ENCODE peak calls at places on chromosomes 4 and X, in ten cellular contexts. H is thyroid gland; D is CD8-positive, alpha-beta T cell; O is esophagus squamous epithelium; A is fibroblast of lung; E is K562; X is upper lobe of right lung; M is BJ; K is HL-60; Y is heart right ventricle. G is an unnamed sample.

GRCh38 chr4:156779046-156779445 is 192.6 kb downstream of the PDGFC start:
- DNase-seq in A (peak; percentile 49), Y (no peak), D (no peak), M (no peak), K (no peak), H (no peak), E (no peak), X (no peak), O (no peak), G (peak; percentile 54)

GRCh38 chr4:102761478-102761790 is 666 bp upstream of the MANBA start:
- DNase-seq in E (no peak), K (no peak), O (no peak), M (no peak), Y (no peak), A (peak; percentile 28), H (peak; percentile 10), D (no peak), X (no peak), G (no peak)

GRCh38 chr4:153804742-153805141 is 15.9 kb upstream of the SFRP2 start:
- DNase-seq in E (no peak), K (no peak), A (no peak), X (no peak), H (no peak), O (no peak), Y (no peak), D (no peak), M (no peak), G (peak; percentile 32)

GRCh38 chrX:11049976-11050375 is 61.2 kb upstream of the HCCS start:
- DNase-seq in M (no peak), D (no peak), Y (no peak), A (no peak), K (no peak), O (no peak), X (no peak), E (no peak), H (no peak), G (no peak)

GRCh38 chr4:33063238-33063637 is 2343.1 kb downstream of the PCDH7 start:
- DNase-seq in H (no peak), K (no peak), Y (no peak), A (peak; percentile 51), E (no peak), X (no peak), O (no peak), D (no peak), M (peak; percentile 69), G (peak; percentile 80)

GRCh38 chr4:61923179-61923578 is 723.1 kb downstream of the ADGRL3 start:
- DNase-seq in K (no peak), O (no peak), M (no peak), H (no peak), E (no peak), X (no peak), D (no peak), A (no peak), Y (no peak), G (no peak)

GRCh38 chr4:4947721-4948120 is 71.5 kb downstream of the CYTL1 start:
- DNase-seq in O (no peak), K (no peak), H (no peak), M (no peak), Y (no peak), E (no peak), A (no peak), X (no peak), D (no peak), G (no peak)

GRCh38 chr4:72376901-72377300 is 192.1 kb downstream of the ADAMTS3 start:
- DNase-seq in K (no peak), X (no peak), E (no peak), H (no peak), M (no peak), O (no peak), D (no peak), Y (no peak), A (no peak), G (no peak)

GRCh38 chr4:2269206-2269531 is 7.3 kb upstream of the MXD4 start:
- DNase-seq in D (no peak), M (no peak), H (no peak), E (no peak), Y (no peak), X (no peak), K (no peak), O (no peak), A (no peak), G (no peak)

GRCh38 chr4:2024683-2025082 is 15.9 kb upstream of the NELFA start:
- DNase-seq in M (no peak), H (no peak), K (no peak), O (no peak), D (no peak), E (no peak), A (no peak), Y (no peak), X (no peak), G (no peak)

GRCh38 chr4:108972613-108973283 is 209.9 kb upstream of the ETNPPL start:
- DNase-seq in H (no peak), E (peak; percentile 17), K (no peak), D (no peak), O (no peak), Y (no peak), A (no peak), X (no peak), M (no peak), G (no peak)

GRCh38 chr4:105666693-105667092 is 41.8 kb downstream of the INTS12 start:
- DNase-seq in X (no peak), Y (no peak), A (peak; percentile 78), E (peak; percentile 7), H (no peak), K (no peak), M (no peak), D (no peak), O (no peak), G (peak; percentile 21)

GRCh38 chr4:56505269-56506109 is at the start of gene ARL9:
- DNase-seq in Y (peak; percentile 10), A (peak; percentile 50), X (peak; percentile 81), M (peak; percentile 18), D (peak; percentile 74), K (no peak), H (peak; percentile 64), O (no peak), E (no peak), G (peak; percentile 67)
- H3K4me3 ChIP-seq in Y (peak within 1 kb of the TSS; percentile 48), A (peak within 1 kb of the TSS; percentile 70), X (peak within 1 kb of the TSS; percentile 56), M (peak within 1 kb of the TSS; percentile 51), D (peak within 1 kb of the TSS; percentile 70), K (no peak within 1 kb of the TSS), H (peak within 1 kb of the TSS; percentile 2), O (peak within 1 kb of the TSS; percentile 54), E (no peak within 1 kb of the TSS), G (peak within 1 kb of the TSS; percentile 62)

DNA sequence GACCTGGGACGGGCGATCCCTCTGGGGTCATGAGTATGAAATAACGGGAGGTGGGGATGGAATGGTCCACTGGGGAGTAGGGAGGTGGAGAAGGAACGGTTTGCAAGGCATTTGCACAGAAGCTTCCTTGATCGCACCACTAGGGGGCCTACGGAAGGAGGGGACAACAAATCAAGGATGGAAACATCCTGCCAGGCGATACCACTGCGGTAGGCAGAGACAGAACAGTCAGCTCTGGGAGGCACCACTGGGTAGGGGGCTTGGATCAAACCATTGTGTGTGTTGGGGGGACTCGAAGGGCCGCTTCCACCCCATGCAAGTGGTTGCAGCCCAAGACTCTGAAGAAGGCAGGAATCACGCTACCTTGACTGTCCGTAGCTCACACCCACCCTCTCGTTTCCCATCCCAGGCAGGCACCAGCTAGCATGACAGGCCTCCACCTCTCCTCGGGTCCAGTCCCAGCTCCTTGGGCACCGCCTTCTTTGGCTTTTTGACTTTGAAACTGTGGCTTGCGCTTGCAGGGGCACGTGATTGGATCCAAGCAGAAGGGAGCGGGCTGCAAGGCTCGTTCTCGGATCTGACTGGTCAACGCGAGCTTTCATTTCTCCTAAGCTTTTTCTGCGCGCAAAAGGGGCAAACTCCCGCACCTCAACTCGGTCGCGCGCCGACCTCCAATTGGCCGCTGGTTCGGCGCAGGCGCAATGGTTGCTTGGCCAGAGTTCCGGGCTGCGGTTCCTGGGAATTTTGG is 28.4 kb downstream of the GAGE1 start:
- DNase-seq in O (no peak), M (no peak), K (no peak), H (no peak), D (peak; percentile 22), E (peak; percentile 68), Y (peak; percentile 3), X (no peak), A (no peak), G (peak; percentile 3)
- TF ChIP-seq CTCF in O (no peak), M (no peak), K (no peak), H (peak; percentile 21), D (no peak), E (peak; percentile 72), Y (no peak), X (no peak), A (no peak), G (peak; percentile 27)

GRCh38 chr4:73615613-73616012 is 4.6 kb downstream of the RASSF6 start:
- DNase-seq in X (no peak), D (no peak), M (no peak), A (no peak), O (no peak), K (no peak), Y (no peak), E (no peak), H (no peak), G (no peak)

GRCh38 chr4:73620115-73620792 is at the start of gene RASSF6:
- DNase-seq in M (no peak), X (peak; percentile 93), O (no peak), A (no peak), D (no peak), Y (no peak), H (peak; percentile 73), E (peak; percentile 27), K (no peak), G (no peak)

GRCh38 chr4:73619351-73619750 is 885 bp downstream of the RASSF6 start:
- DNase-seq in X (no peak), D (no peak), A (no peak), M (no peak), K (no peak), H (no peak), O (no peak), E (no peak), Y (no peak), G (no peak)

GRCh38 chr4:73617256-73617655 is 3.0 kb downstream of the RASSF6 start:
- DNase-seq in A (no peak), D (no peak), Y (no peak), K (no peak), H (no peak), M (no peak), X (no peak), O (no peak), E (no peak), G (no peak)

GRCh38 chr4:73621357-73621756 is 1.1 kb upstream of the RASSF6 start:
- DNase-seq in M (no peak), A (no peak), X (no peak), O (no peak), E (no peak), D (no peak), K (no peak), Y (no peak), H (no peak), G (no peak)
- H3K4me3 ChIP-seq in M (no peak overlapping the region), A (no peak overlapping the region), X (no peak overlapping the region), O (no peak overlapping the region), E (no peak overlapping the region), D (no peak overlapping the region), K (no peak overlapping the region), Y (no peak overlapping the region), H (no peak overlapping the region), G (no peak overlapping the region)

DNA sequence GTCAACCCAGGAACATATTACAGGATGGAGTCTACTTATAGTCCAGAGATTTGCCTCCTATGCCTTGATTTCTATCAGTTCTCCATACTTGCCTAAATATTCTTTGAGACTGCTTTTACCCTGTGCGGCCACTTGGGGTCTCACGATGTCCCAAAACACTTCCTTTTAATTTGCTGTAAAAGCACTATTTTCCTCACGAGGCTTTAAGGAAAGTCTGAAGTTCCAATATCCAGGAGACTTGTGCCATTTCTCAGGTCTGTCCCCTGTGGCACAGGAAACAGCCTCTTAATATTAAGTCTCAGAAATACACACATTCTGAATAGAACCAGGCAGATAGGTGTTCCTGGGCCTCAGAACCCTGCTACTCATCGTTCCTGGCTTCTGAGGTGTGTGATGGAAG is 142.9 kb downstream of the TMEM164 start:
- DNase-seq in X (no peak), A (peak; percentile 51), O (no peak), K (no peak), E (peak; percentile 30), M (no peak), Y (no peak), D (no peak), H (peak; percentile 21), G (peak; percentile 54)
- TF ChIP-seq CTCF in X (peak; percentile 51), A (peak; percentile 51), O (peak; percentile 20), K (peak; percentile 18), E (peak; percentile 62), M (peak; percentile 53), Y (peak; percentile 29), D (peak; percentile 51), H (peak; percentile 52), G (peak; percentile 67)

G was measured in fibroblast of mammary gland.